ENCODE peak calls at places on chromosome 20, in five cellular contexts. U is OCI-LY7, K is heart right ventricle, S is left lung, Q is IMR-90. M is an unnamed sample. For H3K4me1, the result is how much of the 10 kb centered on the place peaks cover.

GRCh38 chr20:35133006-35133405 is 14.1 kb downstream of the EDEM2 start:
- DNase-seq in K (no peak), S (no peak), U (no peak), Q (no peak), M (no peak)

GRCh38 chr20:19710336-19710721 is 47.7 kb upstream of the RIN2 start:
- DNase-seq in S (no peak), U (no peak), K (no peak), Q (no peak), M (no peak)

GRCh38 chr20:43988451-43988850 is 73.8 kb downstream of the TOX2 start:
- DNase-seq in S (no peak), Q (peak), K (no peak), U (no peak), M (no peak)

GRCh38 chr20:24158271-24158670 is 169.7 kb upstream of the GGTLC1 start:
- DNase-seq in S (no peak), U (no peak), Q (no peak), K (no peak), M (no peak)

GRCh38 chr20:10611357-10611756 is 62.4 kb downstream of the JAG1 start:
- DNase-seq in S (no peak), U (peak), K (peak), Q (peak), M (peak)

GRCh38 chr20:61492065-61492464 is 240.0 kb downstream of the CDH4 start:
- DNase-seq in Q (no peak), S (no peak), U (no peak), K (no peak), M (no peak)

GRCh38 chr20:25543068-25543467 is 42.3 kb downstream of the NINL start:
- DNase-seq in K (no peak), Q (peak), U (no peak), S (no peak), M (no peak)

GRCh38 chr20:48647873-48648272 is 179.9 kb downstream of the PREX1 start:
- DNase-seq in U (no peak), K (no peak), Q (no peak), S (no peak), M (no peak)

GRCh38 chr20:58895099-58895795 is 42.7 kb downstream of the GNAS start:
- DNase-seq in U (no peak), Q (no peak), S (no peak), K (no peak), M (no peak)

GRCh38 chr20:57918546-57918945 is 208.7 kb upstream of the PMEPA1 start:
- DNase-seq in K (no peak), U (no peak), S (no peak), Q (no peak), M (no peak)

GRCh38 chr20:408843-409696 is 971 bp downstream of the RBCK1 start:
- DNase-seq in K (no peak), S (no peak), U (peak), Q (no peak), M (no peak)

GRCh38 chr20:47751449-47751848 is 33.8 kb downstream of the SULF2 start:
- DNase-seq in K (no peak), S (no peak), Q (no peak), U (no peak), M (no peak)

GRCh38 chr20:45902199-45902701 is 9.7 kb downstream of the PLTP start:
- DNase-seq in S (peak), U (no peak), K (no peak), Q (no peak), M (peak)
- TF ChIP-seq CTCF in S (no peak), U (no peak), K (no peak), Q (no peak), M (no peak)

DNA sequence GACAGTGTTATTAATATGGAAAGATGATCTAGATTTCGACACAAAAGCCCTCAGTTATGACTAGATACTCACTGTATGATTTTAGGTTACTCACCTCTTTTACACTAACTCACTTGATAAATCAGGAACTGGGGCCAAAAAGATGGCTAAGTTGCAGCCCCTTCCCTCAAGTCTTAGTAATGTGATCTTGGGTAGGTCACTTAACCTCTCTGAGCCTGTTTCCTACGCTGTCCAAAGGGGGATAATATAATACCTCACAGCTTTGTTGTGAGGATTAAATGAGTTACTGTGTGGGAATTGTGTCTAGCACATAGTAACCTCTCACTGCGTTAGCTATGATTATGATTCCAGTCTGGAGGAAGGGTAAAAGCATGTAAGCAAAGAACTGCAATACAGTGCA is 1.3 kb downstream of the TTI1 start:
- DNase-seq in Q (no peak), U (no peak), K (no peak), S (no peak), M (no peak)
- H3K4me1 ChIP-seq in Q (under half), U (under half), K (under half), S (half or more), M (under half)

GRCh38 chr20:4449977-4450715 is 271.6 kb upstream of the PRND start:
- DNase-seq in U (no peak), Q (peak), S (no peak), K (no peak), M (no peak)
- TF ChIP-seq CTCF in U (no peak), Q (peak), S (no peak), K (no peak), M (no peak)

GRCh38 chr20:62581308-62581707 is 61.0 kb upstream of the SLCO4A1 start:
- DNase-seq in K (no peak), U (no peak), Q (no peak), S (no peak), M (no peak)
- H3K4me1 ChIP-seq in K (under half), U (under half), Q (under half), S (under half), M (under half)